ENCODE peak calls at places on chromosomes 2 and 18, in five cellular contexts. One of them, this sample, is unnamed.

GRCh38 chr2:108575132-108575966 is 41.1 kb downstream of the LIMS1 start:
- DNase-seq in adipocyte: peak
- DNase-seq in mesothelial cell of epicardium: no peak
- DNase-seq in iris pigment epithelial cell: peak
- DNase-seq in left ventricle myocardium inferior: no peak
- DNase-seq in this sample: no peak

GRCh38 chr18:7637269-7637668 is 70.2 kb downstream of the PTPRM start:
- DNase-seq in adipocyte: no peak
- DNase-seq in mesothelial cell of epicardium: no peak
- DNase-seq in left ventricle myocardium inferior: no peak
- DNase-seq in iris pigment epithelial cell: peak
- DNase-seq in this sample: no peak

GRCh38 chr2:47512581-47513083 is 109.7 kb downstream of the MSH2 start:
- DNase-seq in adipocyte: no peak
- DNase-seq in left ventricle myocardium inferior: no peak
- DNase-seq in mesothelial cell of epicardium: no peak
- DNase-seq in iris pigment epithelial cell: peak
- DNase-seq in this sample: no peak

GRCh38 chr2:60324536-60324935 is 228.9 kb downstream of the BCL11A start:
- DNase-seq in mesothelial cell of epicardium: no peak
- DNase-seq in iris pigment epithelial cell: no peak
- DNase-seq in adipocyte: no peak
- DNase-seq in left ventricle myocardium inferior: no peak
- DNase-seq in this sample: no peak

GRCh38 chr2:55805662-55806061 is 112.0 kb upstream of the PNPT1 start:
- DNase-seq in mesothelial cell of epicardium: no peak
- DNase-seq in adipocyte: no peak
- DNase-seq in left ventricle myocardium inferior: no peak
- DNase-seq in iris pigment epithelial cell: no peak
- DNase-seq in this sample: no peak

GRCh38 chr18:34772887-34773286 is 62.8 kb downstream of the DTNA start:
- DNase-seq in mesothelial cell of epicardium: no peak
- DNase-seq in iris pigment epithelial cell: peak
- DNase-seq in adipocyte: peak
- DNase-seq in left ventricle myocardium inferior: no peak
- DNase-seq in this sample: no peak

GRCh38 chr2:149290662-149291061 is 39.7 kb upstream of the LYPD6 start:
- DNase-seq in iris pigment epithelial cell: no peak
- DNase-seq in left ventricle myocardium inferior: no peak
- DNase-seq in mesothelial cell of epicardium: no peak
- DNase-seq in adipocyte: no peak
- DNase-seq in this sample: no peak

GRCh38 chr2:172449916-172450550 is 22.6 kb downstream of the ITGA6 start:
- DNase-seq in left ventricle myocardium inferior: no peak
- DNase-seq in mesothelial cell of epicardium: no peak
- DNase-seq in adipocyte: no peak
- DNase-seq in iris pigment epithelial cell: peak
- DNase-seq in this sample: no peak

GRCh38 chr2:179096090-179096489 is 46.2 kb upstream of the CCDC141 start:
- DNase-seq in mesothelial cell of epicardium: no peak
- DNase-seq in left ventricle myocardium inferior: no peak
- DNase-seq in adipocyte: no peak
- DNase-seq in iris pigment epithelial cell: no peak
- DNase-seq in this sample: no peak

This sample was measured in progenitor cell of endocrine pancreas.